ENCODE peak calls at places on chromosomes 11 and 22, in six cellular contexts. J, U, I, S, P and M are unnamed samples.

GRCh38 chr22:45966892-45967365 is 10.0 kb downstream of the WNT7B start:
- DNase-seq in J (no peak), U (no peak), I (no peak), S (no peak), P (no peak), M (no peak)

GRCh38 chr11:78773077-78773476 is 198.4 kb upstream of the NARS2 start:
- DNase-seq in J (no peak), U (no peak), I (no peak), S (no peak), P (no peak), M (no peak)

GRCh38 chr11:111334495-111335123 is 36.3 kb downstream of the POU2AF3 start:
- DNase-seq in J (peak; percentile 48), U (no peak), I (no peak), S (no peak), P (no peak), M (no peak)

GRCh38 chr11:46519351-46519750 is 74.5 kb downstream of the AMBRA1 start:
- DNase-seq in J (no peak), U (no peak), I (no peak), S (no peak), P (no peak), M (no peak)

GRCh38 chr11:69630009-69630870 is 10.7 kb upstream of the CCND1 start:
- DNase-seq in J (no peak), U (no peak), I (peak; percentile 52), S (no peak), P (no peak), M (no peak)

GRCh38 chr11:128796275-128796674 is 70.8 kb downstream of the KCNJ1 start:
- DNase-seq in J (no peak), U (peak; percentile 54), I (peak; percentile 69), S (peak; percentile 40), P (no peak), M (peak; percentile 28)

GRCh38 chr11:75319035-75319877 is 32.2 kb downstream of the ARRB1 start:
- DNase-seq in J (peak; percentile 67), U (no peak), I (no peak), S (no peak), P (no peak), M (no peak)

GRCh38 chr22:31504282-31504681 is 7.9 kb downstream of the SFI1 start:
- DNase-seq in J (no peak), U (no peak), I (no peak), S (peak; percentile 31), P (no peak), M (no peak)

GRCh38 chr11:70696076-70696475 is 297.7 kb downstream of the CTTN start:
- DNase-seq in J (no peak), U (no peak), I (no peak), S (no peak), P (no peak), M (no peak)

GRCh38 chr22:21569459-21570161 is 2.1 kb downstream of the UBE2L3 start:
- DNase-seq in J (no peak), U (no peak), I (no peak), S (no peak), P (no peak), M (no peak)

GRCh38 chr11:115357066-115357465 is 147.1 kb downstream of the CADM1 start:
- DNase-seq in J (no peak), U (no peak), I (no peak), S (no peak), P (no peak), M (no peak)

GRCh38 chr22:40020956-40021355 is 26.2 kb downstream of the FAM83F start:
- DNase-seq in J (no peak), U (no peak), I (no peak), S (no peak), P (no peak), M (no peak)

GRCh38 chr22:46043816-46044717 is 67.1 kb upstream of the WNT7B start:
- DNase-seq in J (peak; percentile 49), U (no peak), I (no peak), S (peak; percentile 31), P (no peak), M (no peak)

GRCh38 chr22:17774206-17774927 is at the start of gene BID:
- DNase-seq in J (peak; percentile 75), U (no peak), I (no peak), S (no peak), P (no peak), M (no peak)

GRCh38 chr11:33125025-33125424 is 36.3 kb downstream of the CSTF3 start:
- DNase-seq in J (no peak), U (no peak), I (no peak), S (no peak), P (no peak), M (no peak)

GRCh38 chr22:30921108-30921507 is 47.5 kb downstream of the MORC2 start:
- DNase-seq in J (no peak), U (no peak), I (no peak), S (no peak), P (no peak), M (no peak)

GRCh38 chr22:40182231-40182835 is 4.6 kb downstream of the TNRC6B start:
- DNase-seq in J (no peak), U (no peak), I (no peak), S (no peak), P (no peak), M (no peak)

GRCh38 chr11:73866586-73866996 is 10.1 kb downstream of the COA4 start:
- DNase-seq in J (peak; percentile 21), U (peak; percentile 36), I (peak; percentile 79), S (peak; percentile 91), P (peak; percentile 69), M (no peak)

GRCh38 chr11:128776434-128777284 is 82.8 kb downstream of the FLI1 start:
- DNase-seq in J (no peak), U (no peak), I (peak; percentile 59), S (peak; percentile 71), P (no peak), M (no peak)

GRCh38 chr11:10898003-10898762 is 40.3 kb upstream of the ZBED5 start:
- DNase-seq in J (no peak), U (no peak), I (no peak), S (no peak), P (no peak), M (no peak)

DNA sequence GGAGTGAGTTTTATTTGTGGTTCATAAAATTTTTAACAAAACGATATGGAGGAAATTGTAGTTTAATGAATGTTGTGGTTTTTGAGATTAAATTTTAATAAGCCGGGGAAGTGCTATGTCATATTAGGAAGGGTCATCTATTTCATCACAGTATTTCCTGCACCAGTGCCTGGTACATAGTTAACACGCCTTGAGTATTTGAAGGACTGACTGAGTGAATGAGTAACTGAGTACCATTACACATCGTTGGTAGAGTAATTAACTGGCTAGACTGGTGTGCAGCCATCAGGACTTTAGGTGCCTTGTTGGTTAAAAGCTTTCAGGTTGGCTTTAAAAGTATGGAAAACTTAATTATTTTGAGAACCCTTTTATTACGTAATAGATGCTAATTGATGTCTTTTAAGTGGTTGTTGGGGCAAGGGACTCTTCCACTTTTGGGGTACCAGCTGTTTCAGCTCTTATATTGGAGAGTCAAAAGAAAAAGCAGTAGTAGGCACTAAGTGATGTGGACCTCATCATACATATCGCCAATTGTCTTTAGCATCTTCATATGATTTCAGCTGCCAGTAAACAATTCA is 101.8 kb downstream of the DDX10 start:
- DNase-seq in J (no peak), U (no peak), I (no peak), S (no peak), P (no peak), M (no peak)
- TF ChIP-seq CTCF in J (no peak), U (no peak), I (no peak), S (no peak), P (no peak), M (no peak)

DNA sequence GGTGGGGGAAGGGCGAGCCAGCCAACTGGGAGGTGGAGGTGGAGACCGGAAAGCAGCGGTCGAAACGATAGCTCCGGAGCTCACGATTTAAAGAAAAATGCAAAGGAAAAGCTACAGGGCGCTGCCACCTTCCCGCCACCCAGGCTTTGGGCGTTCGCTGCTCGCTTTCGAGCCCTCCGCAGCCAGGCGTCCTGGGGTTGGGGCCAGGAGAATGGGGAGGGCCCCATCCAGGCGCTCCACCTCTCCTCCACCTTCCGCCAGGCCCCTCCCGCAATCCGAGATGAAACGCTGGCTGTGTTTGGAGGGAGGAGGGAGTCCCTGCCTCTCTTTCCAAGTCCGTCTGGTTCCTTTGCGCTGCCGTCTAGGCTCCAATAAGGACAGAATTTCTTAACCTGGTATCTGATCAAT is 452 bp upstream of the ABTB2 start:
- DNase-seq in J (peak; percentile 67), U (no peak), I (no peak), S (peak; percentile 59), P (no peak), M (no peak)
- H3K4me3 ChIP-seq in J (peak overlapping the region; percentile 37), U (peak overlapping the region; percentile 56), I (peak overlapping the region; percentile 53), S (peak overlapping the region; percentile 55), P (peak overlapping the region; percentile 39), M (peak overlapping the region; percentile 47)

GRCh38 chr11:121032546-121032945 is 8.6 kb downstream of the TBCEL start:
- DNase-seq in J (no peak), U (no peak), I (no peak), S (no peak), P (no peak), M (no peak)
- TF ChIP-seq CTCF in J (no peak), U (no peak), I (no peak), S (no peak), P (no peak), M (no peak)

GRCh38 chr22:35987487-35987886 is 41.1 kb downstream of the RBFOX2 start:
- DNase-seq in J (no peak), U (no peak), I (peak; percentile 18), S (peak; percentile 34), P (no peak), M (no peak)

GRCh38 chr22:35984183-35984710 is 44.4 kb downstream of the RBFOX2 start:
- DNase-seq in J (no peak), U (no peak), I (no peak), S (no peak), P (no peak), M (no peak)

GRCh38 chr22:35985361-35985760 is 43.3 kb downstream of the RBFOX2 start:
- DNase-seq in J (no peak), U (no peak), I (no peak), S (no peak), P (no peak), M (no peak)

GRCh38 chr22:35984776-35985175 is 43.8 kb downstream of the RBFOX2 start:
- DNase-seq in J (no peak), U (no peak), I (no peak), S (no peak), P (no peak), M (no peak)

DNA sequence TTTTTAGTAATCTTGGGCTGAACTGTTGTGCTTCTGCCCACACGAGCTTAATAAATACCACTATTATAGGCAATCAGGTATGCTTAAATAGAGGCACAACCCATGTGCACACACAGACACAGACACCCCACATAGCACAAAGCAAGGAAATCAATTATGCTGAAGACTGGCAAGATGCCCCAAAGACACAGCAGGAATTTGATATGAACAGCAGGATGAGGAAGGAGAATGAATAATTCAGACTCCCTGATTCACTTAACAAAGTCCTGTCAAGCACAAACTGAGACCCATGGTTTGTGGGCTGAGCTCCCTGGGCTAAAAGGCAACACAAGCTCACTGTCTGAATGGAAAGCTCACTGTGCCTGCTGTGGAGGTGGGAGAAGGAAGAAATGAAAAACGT is 42.5 kb downstream of the RBFOX2 start:
- DNase-seq in J (no peak), U (no peak), I (peak; percentile 21), S (peak; percentile 54), P (no peak), M (peak; percentile 77)
- H3K4me3 ChIP-seq in J (no peak overlapping the region), U (no peak overlapping the region), I (no peak overlapping the region), S (no peak overlapping the region), P (no peak overlapping the region), M (no peak overlapping the region)